ENCODE peak calls at places on chromosomes 4 and X, in eight cellular contexts. One of them, this sample, is unnamed.

GRCh38 chrX:31223817-31224216 is 152.0 kb upstream of the FTHL17 start:
- DNase-seq in MCF 10A: peak
- DNase-seq in foreskin fibroblast: peak
- DNase-seq in lung: no peak
- DNase-seq in body of pancreas: peak
- DNase-seq in suprapubic skin: no peak
- DNase-seq in activated B cell treated with CpG ODN at 0.5 μM for 24 hours: no peak
- DNase-seq in cardiac muscle cell: no peak
- DNase-seq in this sample: no peak

GRCh38 chr4:45155081-45155777 is 428.9 kb upstream of the GNPDA2 start:
- DNase-seq in MCF 10A: peak
- DNase-seq in foreskin fibroblast: no peak
- DNase-seq in lung: no peak
- DNase-seq in body of pancreas: no peak
- DNase-seq in suprapubic skin: no peak
- DNase-seq in activated B cell treated with CpG ODN at 0.5 μM for 24 hours: no peak
- DNase-seq in cardiac muscle cell: peak
- DNase-seq in this sample: no peak

GRCh38 chr4:79147251-79147650 is 178.6 kb downstream of the NAA11 start:
- DNase-seq in MCF 10A: no peak
- DNase-seq in foreskin fibroblast: peak
- DNase-seq in lung: no peak
- DNase-seq in body of pancreas: no peak
- DNase-seq in suprapubic skin: no peak
- DNase-seq in activated B cell treated with CpG ODN at 0.5 μM for 24 hours: no peak
- DNase-seq in cardiac muscle cell: no peak
- DNase-seq in this sample: no peak

GRCh38 chrX:149497626-149498025 is 7.5 kb downstream of the IDS start:
- DNase-seq in MCF 10A: no peak
- DNase-seq in foreskin fibroblast: peak
- DNase-seq in lung: no peak
- DNase-seq in body of pancreas: no peak
- DNase-seq in suprapubic skin: no peak
- DNase-seq in activated B cell treated with CpG ODN at 0.5 μM for 24 hours: no peak
- DNase-seq in cardiac muscle cell: no peak
- DNase-seq in this sample: no peak

GRCh38 chrX:120207009-120207610 is 43.5 kb upstream of the ZBTB33 start:
- DNase-seq in MCF 10A: no peak
- DNase-seq in foreskin fibroblast: no peak
- DNase-seq in lung: no peak
- DNase-seq in body of pancreas: no peak
- DNase-seq in suprapubic skin: no peak
- DNase-seq in activated B cell treated with CpG ODN at 0.5 μM for 24 hours: no peak
- DNase-seq in cardiac muscle cell: no peak
- DNase-seq in this sample: no peak

GRCh38 chr4:89660444-89660843 is 176.5 kb downstream of the SNCA start:
- DNase-seq in MCF 10A: no peak
- DNase-seq in foreskin fibroblast: no peak
- DNase-seq in lung: no peak
- DNase-seq in body of pancreas: no peak
- DNase-seq in suprapubic skin: no peak
- DNase-seq in activated B cell treated with CpG ODN at 0.5 μM for 24 hours: no peak
- DNase-seq in cardiac muscle cell: peak
- DNase-seq in this sample: no peak

GRCh38 chr4:34250562-34250961 is 1993.8 kb downstream of the ARAP2 start:
- DNase-seq in MCF 10A: peak
- DNase-seq in foreskin fibroblast: peak
- DNase-seq in lung: no peak
- DNase-seq in body of pancreas: no peak
- DNase-seq in suprapubic skin: no peak
- DNase-seq in activated B cell treated with CpG ODN at 0.5 μM for 24 hours: no peak
- DNase-seq in cardiac muscle cell: no peak
- DNase-seq in this sample: no peak

GRCh38 chrX:3655181-3655580 is 58.3 kb downstream of the PRKX start:
- DNase-seq in MCF 10A: no peak
- DNase-seq in foreskin fibroblast: no peak
- DNase-seq in lung: no peak
- DNase-seq in body of pancreas: no peak
- DNase-seq in suprapubic skin: no peak
- DNase-seq in activated B cell treated with CpG ODN at 0.5 μM for 24 hours: no peak
- DNase-seq in cardiac muscle cell: no peak
- DNase-seq in this sample: no peak

GRCh38 chr4:140856692-140857091 is 100.5 kb upstream of the TBC1D9 start:
- DNase-seq in MCF 10A: peak
- DNase-seq in foreskin fibroblast: peak
- DNase-seq in lung: no peak
- DNase-seq in body of pancreas: no peak
- DNase-seq in suprapubic skin: no peak
- DNase-seq in activated B cell treated with CpG ODN at 0.5 μM for 24 hours: no peak
- DNase-seq in cardiac muscle cell: no peak
- DNase-seq in this sample: no peak

GRCh38 chrX:133415276-133416105 is at the start of gene GPC4:
- DNase-seq in MCF 10A: peak
- DNase-seq in foreskin fibroblast: peak
- DNase-seq in lung: peak
- DNase-seq in body of pancreas: peak
- DNase-seq in suprapubic skin: no peak
- DNase-seq in activated B cell treated with CpG ODN at 0.5 μM for 24 hours: no peak
- DNase-seq in cardiac muscle cell: peak
- DNase-seq in this sample: peak

GRCh38 chr4:6058531-6059374 is 40.5 kb upstream of the C4orf50 start:
- DNase-seq in MCF 10A: no peak
- DNase-seq in foreskin fibroblast: no peak
- DNase-seq in lung: no peak
- DNase-seq in body of pancreas: no peak
- DNase-seq in suprapubic skin: no peak
- DNase-seq in activated B cell treated with CpG ODN at 0.5 μM for 24 hours: no peak
- DNase-seq in cardiac muscle cell: no peak
- DNase-seq in this sample: no peak

GRCh38 chrX:148552775-148553174 is 52.4 kb downstream of the AFF2 start:
- DNase-seq in MCF 10A: no peak
- DNase-seq in foreskin fibroblast: no peak
- DNase-seq in lung: no peak
- DNase-seq in body of pancreas: no peak
- DNase-seq in suprapubic skin: no peak
- DNase-seq in activated B cell treated with CpG ODN at 0.5 μM for 24 hours: no peak
- DNase-seq in cardiac muscle cell: no peak
- DNase-seq in this sample: no peak

DNA sequence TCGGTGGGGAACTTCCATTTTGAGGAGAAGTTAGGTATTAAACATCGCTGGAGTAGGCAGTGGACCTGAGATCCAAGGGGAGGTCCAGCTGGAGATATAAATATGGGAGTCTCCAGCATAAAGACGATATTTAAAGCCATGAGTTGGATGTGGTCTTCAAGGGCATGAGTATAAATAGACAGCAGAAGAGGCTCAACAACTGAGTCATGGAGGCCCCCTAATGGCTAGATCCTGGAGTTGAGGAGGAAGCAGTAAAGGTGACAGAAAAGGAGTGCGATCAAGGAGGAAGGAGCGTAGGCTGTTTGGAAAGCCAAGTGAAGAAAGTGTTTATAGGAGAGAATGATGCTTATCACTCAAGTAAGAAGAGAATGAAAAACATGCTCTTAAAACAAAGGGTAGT is 18.1 kb upstream of the APBB2 start:
- DNase-seq in MCF 10A: no peak
- DNase-seq in foreskin fibroblast: peak
- DNase-seq in lung: no peak
- DNase-seq in body of pancreas: no peak
- DNase-seq in suprapubic skin: no peak
- DNase-seq in activated B cell treated with CpG ODN at 0.5 μM for 24 hours: no peak
- DNase-seq in cardiac muscle cell: no peak
- DNase-seq in this sample: no peak
- TF ChIP-seq CTCF in MCF 10A: no peak
- TF ChIP-seq CTCF in foreskin fibroblast: no peak
- TF ChIP-seq CTCF in lung: no peak
- TF ChIP-seq CTCF in body of pancreas: no peak
- TF ChIP-seq CTCF in suprapubic skin: no peak
- TF ChIP-seq CTCF in activated B cell treated with CpG ODN at 0.5 μM for 24 hours: no peak
- TF ChIP-seq CTCF in cardiac muscle cell: peak
- TF ChIP-seq CTCF in this sample: no peak

DNA sequence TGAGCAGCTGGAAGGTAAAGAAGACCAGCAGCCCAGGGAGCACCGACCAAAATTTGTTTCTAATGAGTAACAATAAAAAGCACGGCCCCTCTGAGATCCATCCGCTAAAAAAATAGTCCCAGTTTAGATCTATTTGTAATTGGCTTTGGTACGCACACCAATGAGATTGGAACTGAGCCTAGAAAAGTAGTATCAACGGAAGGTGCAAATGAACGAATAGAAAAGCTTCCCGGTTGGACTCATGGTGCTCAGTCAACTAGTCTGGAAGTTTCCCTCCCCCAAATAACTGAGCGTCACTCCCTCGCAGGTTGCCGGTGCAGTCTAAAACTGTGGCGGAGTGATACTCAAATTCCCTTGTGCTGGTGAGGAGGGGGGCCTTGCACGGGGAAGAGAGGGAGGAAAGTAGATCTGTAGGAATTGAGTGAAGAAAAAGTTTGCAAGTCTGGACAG is at the start of gene COL4A5:
- DNase-seq in MCF 10A: peak
- DNase-seq in foreskin fibroblast: peak
- DNase-seq in lung: peak
- DNase-seq in body of pancreas: peak
- DNase-seq in suprapubic skin: no peak
- DNase-seq in activated B cell treated with CpG ODN at 0.5 μM for 24 hours: no peak
- DNase-seq in cardiac muscle cell: peak
- DNase-seq in this sample: peak
- TF ChIP-seq CTCF in MCF 10A: no peak
- TF ChIP-seq CTCF in foreskin fibroblast: no peak
- TF ChIP-seq CTCF in lung: no peak
- TF ChIP-seq CTCF in body of pancreas: no peak
- TF ChIP-seq CTCF in suprapubic skin: no peak
- TF ChIP-seq CTCF in activated B cell treated with CpG ODN at 0.5 μM for 24 hours: no peak
- TF ChIP-seq CTCF in cardiac muscle cell: no peak
- TF ChIP-seq CTCF in this sample: no peak

GRCh38 chr4:185015108-185015507 is 3.2 kb upstream of the HELT start:
- DNase-seq in MCF 10A: no peak
- DNase-seq in foreskin fibroblast: peak
- DNase-seq in lung: no peak
- DNase-seq in body of pancreas: no peak
- DNase-seq in suprapubic skin: no peak
- DNase-seq in activated B cell treated with CpG ODN at 0.5 μM for 24 hours: no peak
- DNase-seq in cardiac muscle cell: no peak
- DNase-seq in this sample: no peak
- TF ChIP-seq CTCF in MCF 10A: no peak
- TF ChIP-seq CTCF in foreskin fibroblast: no peak
- TF ChIP-seq CTCF in lung: no peak
- TF ChIP-seq CTCF in body of pancreas: no peak
- TF ChIP-seq CTCF in suprapubic skin: no peak
- TF ChIP-seq CTCF in activated B cell treated with CpG ODN at 0.5 μM for 24 hours: no peak
- TF ChIP-seq CTCF in cardiac muscle cell: peak
- TF ChIP-seq CTCF in this sample: no peak

GRCh38 chr4:128221556-128221955 is 66.1 kb downstream of the PGRMC2 start:
- DNase-seq in MCF 10A: no peak
- DNase-seq in foreskin fibroblast: no peak
- DNase-seq in lung: no peak
- DNase-seq in body of pancreas: no peak
- DNase-seq in suprapubic skin: no peak
- DNase-seq in activated B cell treated with CpG ODN at 0.5 μM for 24 hours: no peak
- DNase-seq in cardiac muscle cell: no peak
- DNase-seq in this sample: no peak

GRCh38 chr4:128225148-128225547 is 62.5 kb downstream of the PGRMC2 start:
- DNase-seq in MCF 10A: no peak
- DNase-seq in foreskin fibroblast: peak
- DNase-seq in lung: no peak
- DNase-seq in body of pancreas: no peak
- DNase-seq in suprapubic skin: no peak
- DNase-seq in activated B cell treated with CpG ODN at 0.5 μM for 24 hours: no peak
- DNase-seq in cardiac muscle cell: peak
- DNase-seq in this sample: no peak

GRCh38 chr4:128220286-128221235 is 67.1 kb downstream of the PGRMC2 start:
- DNase-seq in MCF 10A: peak
- DNase-seq in foreskin fibroblast: peak
- DNase-seq in lung: no peak
- DNase-seq in body of pancreas: no peak
- DNase-seq in suprapubic skin: no peak
- DNase-seq in activated B cell treated with CpG ODN at 0.5 μM for 24 hours: no peak
- DNase-seq in cardiac muscle cell: no peak
- DNase-seq in this sample: no peak
- TF ChIP-seq CTCF in MCF 10A: peak
- TF ChIP-seq CTCF in foreskin fibroblast: no peak
- TF ChIP-seq CTCF in lung: no peak
- TF ChIP-seq CTCF in body of pancreas: no peak
- TF ChIP-seq CTCF in suprapubic skin: no peak
- TF ChIP-seq CTCF in activated B cell treated with CpG ODN at 0.5 μM for 24 hours: no peak
- TF ChIP-seq CTCF in cardiac muscle cell: peak
- TF ChIP-seq CTCF in this sample: peak

DNA sequence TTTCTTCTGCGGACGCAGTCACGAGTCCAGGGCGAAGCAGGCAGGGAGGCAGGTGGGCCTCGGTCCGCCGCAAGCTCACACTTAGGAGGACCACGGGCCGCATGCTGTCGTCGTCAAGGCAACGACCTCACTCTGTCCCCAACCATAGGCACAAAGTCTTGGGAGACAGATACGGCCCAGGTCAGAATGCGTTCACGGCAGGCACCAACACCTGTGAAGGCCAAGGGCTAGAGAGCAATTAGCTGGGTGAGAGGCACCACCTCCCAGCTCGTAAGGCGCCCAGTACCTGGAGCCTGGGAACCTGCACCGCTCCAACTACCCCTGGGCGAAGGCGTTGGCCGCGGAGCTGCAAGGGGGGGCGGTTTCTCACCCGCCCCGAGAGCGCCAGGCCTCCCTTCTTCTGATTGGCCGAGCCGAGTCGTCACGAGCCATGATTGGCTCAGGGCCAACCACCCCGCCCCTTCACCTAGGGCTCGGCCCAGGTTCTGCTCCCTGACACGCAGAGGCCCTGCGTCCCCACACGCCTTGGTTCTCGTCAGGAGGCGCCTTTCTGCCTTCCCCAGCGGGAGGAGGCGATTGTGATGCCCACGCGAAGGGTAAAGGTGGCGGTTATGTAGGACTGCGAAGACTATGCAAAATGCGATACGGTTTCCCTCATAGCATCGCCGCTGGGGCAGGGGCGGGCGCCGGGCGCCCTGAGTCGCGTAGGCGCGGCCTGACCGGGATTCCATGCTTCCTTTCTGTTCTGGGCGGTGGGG is at the start of gene CDKL2:
- DNase-seq in MCF 10A: no peak
- DNase-seq in foreskin fibroblast: peak
- DNase-seq in lung: peak
- DNase-seq in body of pancreas: peak
- DNase-seq in suprapubic skin: peak
- DNase-seq in activated B cell treated with CpG ODN at 0.5 μM for 24 hours: peak
- DNase-seq in cardiac muscle cell: peak
- DNase-seq in this sample: peak
- TF ChIP-seq CTCF in MCF 10A: no peak
- TF ChIP-seq CTCF in foreskin fibroblast: no peak
- TF ChIP-seq CTCF in lung: no peak
- TF ChIP-seq CTCF in body of pancreas: no peak
- TF ChIP-seq CTCF in suprapubic skin: no peak
- TF ChIP-seq CTCF in activated B cell treated with CpG ODN at 0.5 μM for 24 hours: no peak
- TF ChIP-seq CTCF in cardiac muscle cell: no peak
- TF ChIP-seq CTCF in this sample: no peak